ENCODE peak calls at places on chromosomes 1 and 21, in eight cellular contexts. R is vagina, J is heart left ventricle, W is ovary, Y is psoas muscle, K is right lobe of liver, D is PC-3, T is cardiac muscle cell. G is an unnamed sample.

GRCh38 chr21:25396135-25396711 is 211.1 kb downstream of the MRPL39 start:
- DNase-seq in R (no peak), J (no peak), W (no peak), Y (no peak), K (no peak), D (no peak), T (no peak), G (no peak)

GRCh38 chr1:233603366-233603927 is 10.5 kb upstream of the KCNK1 start:
- DNase-seq in R (no peak), J (no peak), W (no peak), Y (no peak), K (no peak), D (no peak), T (no peak), G (peak; percentile 7)

GRCh38 chr21:26732442-26733221 is 112.6 kb downstream of the ADAMTS1 start:
- DNase-seq in R (no peak), J (peak; percentile 34), W (peak; percentile 20), Y (peak; percentile 58), K (peak; percentile 34), D (peak; percentile 64), T (peak; percentile 58), G (no peak)

GRCh38 chr1:212814989-212815388 is 23.3 kb downstream of the TATDN3 start:
- DNase-seq in R (no peak), J (no peak), W (no peak), Y (no peak), K (no peak), D (peak; percentile 26), T (peak; percentile 38), G (no peak)

GRCh38 chr1:10324627-10325026 is 74.2 kb upstream of the PGD start:
- DNase-seq in R (no peak), J (no peak), W (no peak), Y (no peak), K (no peak), D (no peak), T (no peak), G (no peak)

GRCh38 chr1:219666242-219666641 is 53.3 kb upstream of the ZC3H11B start:
- DNase-seq in R (no peak), J (no peak), W (no peak), Y (no peak), K (peak; percentile 16), D (peak; percentile 76), T (no peak), G (no peak)

GRCh38 chr1:201511925-201512539 is 5.1 kb upstream of the CSRP1 start:
- DNase-seq in R (no peak), J (peak; percentile 78), W (no peak), Y (peak; percentile 77), K (peak; percentile 65), D (peak; percentile 16), T (peak; percentile 91), G (no peak)

GRCh38 chr21:20729376-20729775 is 268.8 kb upstream of the NCAM2 start:
- DNase-seq in R (no peak), J (no peak), W (no peak), Y (no peak), K (no peak), D (peak; percentile 43), T (no peak), G (peak; percentile 19)

GRCh38 chr1:70536708-70537398 is 125.8 kb downstream of the CTH start:
- DNase-seq in R (no peak), J (no peak), W (no peak), Y (no peak), K (no peak), D (no peak), T (no peak), G (no peak)

GRCh38 chr1:115069186-115069585 is 20.1 kb downstream of the TSPAN2 start:
- DNase-seq in R (no peak), J (no peak), W (no peak), Y (no peak), K (no peak), D (peak; percentile 73), T (no peak), G (peak; percentile 87)

GRCh38 chr1:236978740-236979139 is 25.5 kb downstream of the MT1HL1 start:
- DNase-seq in R (no peak), J (no peak), W (no peak), Y (no peak), K (no peak), D (no peak), T (no peak), G (no peak)

GRCh38 chr1:85654066-85654782 is 54.0 kb downstream of the ZNHIT6 start:
- DNase-seq in R (no peak), J (no peak), W (no peak), Y (no peak), K (no peak), D (peak; percentile 82), T (no peak), G (peak; percentile 39)

GRCh38 chr1:39226836-39227235 is 22.3 kb downstream of the MACF1 start:
- DNase-seq in R (no peak), J (no peak), W (no peak), Y (no peak), K (no peak), D (no peak), T (no peak), G (no peak)

GRCh38 chr1:209207126-209207700 is 376.3 kb upstream of the CAMK1G start:
- DNase-seq in R (no peak), J (peak; percentile 29), W (no peak), Y (no peak), K (no peak), D (no peak), T (no peak), G (no peak)

GRCh38 chr21:43937898-43938309 is 72.9 kb downstream of the AGPAT3 start:
- DNase-seq in R (no peak), J (no peak), W (no peak), Y (no peak), K (no peak), D (no peak), T (no peak), G (no peak)

DNA sequence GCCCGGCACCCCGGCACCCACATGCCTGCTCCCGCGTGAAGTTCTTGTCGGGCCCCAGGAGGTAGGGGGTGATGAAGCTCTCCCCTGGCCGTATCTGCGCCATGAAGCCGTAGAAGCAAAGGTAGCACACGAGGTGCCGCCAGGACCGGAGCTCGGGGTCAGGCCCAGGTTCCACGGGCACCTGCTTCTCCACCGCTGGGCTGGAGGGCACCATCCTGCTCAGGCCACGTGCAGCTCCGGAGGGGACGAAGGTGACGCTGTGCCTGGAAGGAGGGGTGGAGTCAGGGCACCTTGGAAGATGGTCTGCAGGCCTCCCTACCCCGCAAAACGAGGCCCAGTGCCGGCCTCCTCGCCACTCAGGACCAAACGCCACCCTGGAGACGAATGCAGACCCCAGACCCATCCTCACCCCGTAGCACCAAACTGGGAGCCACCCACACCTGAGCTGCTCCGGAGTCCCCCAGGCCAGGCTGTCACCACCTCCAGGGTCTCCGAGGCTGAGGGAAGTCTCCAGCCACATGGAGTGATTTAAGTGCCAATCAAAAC is 4.4 kb downstream of the SLC19A1 start:
- DNase-seq in R (no peak), J (peak; percentile 10), W (no peak), Y (peak; percentile 39), K (peak; percentile 5), D (no peak), T (no peak), G (no peak)
- TF ChIP-seq CTCF in R (no peak), J (no peak), W (no peak), Y (no peak), K (no peak), D (no peak), T (no peak), G (no peak)

DNA sequence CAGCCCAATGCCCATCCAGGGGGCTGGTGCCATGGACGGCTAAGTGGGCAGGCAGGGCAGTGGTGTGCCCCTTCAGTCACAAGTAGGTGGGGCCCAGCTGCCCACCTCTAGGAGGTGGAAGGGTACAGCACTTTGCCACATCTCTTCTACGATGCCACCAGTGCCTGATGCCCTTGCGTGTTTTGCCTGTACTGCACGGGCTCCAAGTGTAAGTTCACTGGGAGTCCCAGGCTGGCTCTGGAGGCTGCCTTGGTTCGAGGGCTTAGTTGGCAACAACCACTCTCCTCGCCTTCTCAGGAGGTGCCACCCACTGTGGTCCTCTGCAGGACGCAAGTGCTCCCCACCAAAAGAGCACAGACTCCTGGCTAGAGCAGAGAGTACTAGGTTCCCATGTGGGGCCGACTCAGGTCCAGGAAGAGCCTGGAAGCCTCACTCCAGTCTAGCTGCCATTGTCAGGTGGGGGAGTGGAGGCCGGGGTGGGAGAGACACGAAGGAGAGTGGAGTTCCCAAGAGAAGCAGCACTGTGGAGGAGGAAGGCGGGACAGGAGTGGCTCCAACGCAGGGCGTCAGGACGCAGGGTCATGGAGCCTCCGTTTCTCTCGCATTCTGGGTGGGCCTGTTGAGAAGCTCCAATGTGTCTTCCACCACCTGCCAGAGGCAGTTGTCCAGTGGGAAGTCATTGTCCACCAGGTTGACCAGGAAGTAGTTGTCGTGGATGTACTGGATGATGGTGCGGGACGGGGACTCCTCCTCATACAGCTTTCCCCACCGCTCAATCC is 15.5 kb downstream of the MTHFR start:
- DNase-seq in R (no peak), J (peak; percentile 33), W (no peak), Y (no peak), K (no peak), D (no peak), T (no peak), G (no peak)
- H3K4me1 ChIP-seq in R (peaks cover 69% of the 10 kb centered on the region), J (peaks cover 65% of the 10 kb centered on the region), W (peaks cover 33% of the 10 kb centered on the region), Y (peaks cover 73% of the 10 kb centered on the region), K (no peaks in the 10 kb centered on the region), D (peaks cover 28% of the 10 kb centered on the region), T (peaks cover 68% of the 10 kb centered on the region), G (no peaks in the 10 kb centered on the region)

DNA sequence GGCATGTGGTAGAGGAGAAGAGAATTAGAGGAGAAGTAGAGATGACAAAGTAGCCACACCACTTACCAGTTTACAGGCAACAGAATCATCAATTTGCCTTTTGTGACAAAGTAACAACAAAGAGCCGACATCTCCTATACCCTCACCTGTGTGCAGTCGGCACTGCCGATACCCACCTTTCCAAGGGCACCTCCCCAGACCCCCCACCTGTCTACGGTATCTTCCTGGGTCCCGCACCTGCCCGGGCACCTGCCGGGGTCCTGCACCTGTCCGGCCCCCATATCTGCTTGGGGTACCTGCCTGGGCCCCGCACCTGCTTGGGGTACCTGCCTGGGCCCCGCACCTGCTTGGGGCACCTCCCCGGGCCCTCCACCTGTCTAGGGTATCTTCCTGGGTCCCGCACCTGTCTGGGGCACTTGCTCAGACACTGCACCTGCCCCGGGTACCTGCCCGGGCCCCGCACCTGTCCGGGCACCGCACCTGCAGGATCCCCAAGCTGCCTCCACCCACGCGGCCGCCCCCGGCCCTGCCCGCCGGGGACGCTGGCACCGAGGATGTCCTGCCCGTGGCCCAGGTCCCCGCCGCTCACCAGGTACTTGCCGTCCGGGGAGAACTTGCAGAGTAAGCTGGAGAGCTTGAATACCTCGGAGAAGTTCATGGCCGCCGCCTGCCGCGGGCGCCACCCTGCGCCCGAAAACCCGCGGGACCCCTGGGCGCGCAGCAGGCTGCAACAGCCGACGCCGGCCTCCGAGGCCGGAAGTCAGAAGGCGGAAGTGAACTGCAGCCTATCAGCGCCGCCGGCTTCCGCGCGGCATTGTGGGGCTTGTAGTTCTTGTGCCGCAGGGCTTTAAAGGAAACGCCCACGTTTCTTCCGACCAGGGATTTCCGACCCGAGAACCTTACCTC is at the start of gene WRAP73:
- DNase-seq in R (no peak), J (peak; percentile 94), W (peak; percentile 81), Y (peak; percentile 94), K (peak; percentile 88), D (peak; percentile 98), T (peak; percentile 95), G (peak; percentile 76)
- TF ChIP-seq CTCF in R (no peak), J (no peak), W (no peak), Y (peak; percentile 9), K (no peak), D (peak; percentile 42), T (peak; percentile 28), G (peak; percentile 48)

DNA sequence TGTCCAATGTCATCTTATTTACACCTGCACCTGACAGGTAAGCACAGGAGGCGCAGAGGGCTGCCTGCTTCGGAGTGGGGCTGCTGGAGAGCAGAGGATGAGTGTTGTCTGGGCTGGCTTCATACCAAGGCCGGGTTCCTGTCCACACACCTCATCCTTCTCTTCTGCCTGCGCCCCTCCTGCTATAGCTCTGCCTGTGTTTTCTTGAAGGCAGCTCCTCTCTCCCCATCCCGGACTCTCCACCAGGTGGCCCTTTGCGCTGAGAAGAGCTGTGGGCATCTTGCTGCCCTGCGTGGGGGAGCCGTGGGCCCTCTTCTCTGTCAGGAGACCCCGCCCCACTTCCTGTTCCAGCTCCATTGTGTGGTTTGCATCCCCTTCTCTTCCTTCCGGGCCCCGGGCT is 35.0 kb downstream of the ARHGEF10L start:
- DNase-seq in R (no peak), J (no peak), W (no peak), Y (no peak), K (no peak), D (no peak), T (no peak), G (no peak)
- H3K4me1 ChIP-seq in R (peaks cover 51% of the 10 kb centered on the region), J (peaks cover 13% of the 10 kb centered on the region), W (peaks cover 13% of the 10 kb centered on the region), Y (peaks cover 18% of the 10 kb centered on the region), K (no peaks in the 10 kb centered on the region), D (peaks cover 9% of the 10 kb centered on the region), T (peaks cover 34% of the 10 kb centered on the region), G (peaks cover 4% of the 10 kb centered on the region)